ENCODE peak calls at places on chromosomes 2 and 18, in ten cellular contexts. R, K, L, U, X, J, Q, I, H and W are unnamed samples. For H3K36me3, the result is how much of the 10 kb centered on the place peaks cover.

GRCh38 chr2:122414911-122415310 is 659.5 kb downstream of the TSN start:
- DNase-seq in H (no peak), I (no peak), L (no peak), U (no peak), X (no peak), K (no peak), Q (no peak), J (no peak), R (no peak), W (no peak)

GRCh38 chr2:112529751-112530150 is 12.5 kb upstream of the POLR1B start:
- DNase-seq in I (no peak), Q (no peak), L (no peak), H (no peak), K (no peak), J (no peak), X (no peak), U (no peak), R (no peak), W (no peak)

GRCh38 chr18:22113144-22113813 is 56.1 kb upstream of the GATA6 start:
- DNase-seq in R (peak), H (no peak), J (no peak), X (no peak), K (no peak), L (no peak), Q (peak), I (no peak), U (no peak), W (no peak)

GRCh38 chr18:2240311-2240705 is 331.0 kb downstream of the METTL4 start:
- DNase-seq in J (no peak), R (no peak), K (no peak), Q (no peak), X (peak), I (no peak), H (no peak), U (no peak), L (no peak), W (no peak)

GRCh38 chr2:212863185-212863588 is 288.2 kb downstream of the IKZF2 start:
- DNase-seq in Q (no peak), I (peak), J (no peak), K (no peak), L (peak), U (no peak), X (no peak), R (no peak), H (no peak), W (peak)

GRCh38 chr2:193518061-193518817 is 1323.5 kb upstream of the TMEFF2 start:
- DNase-seq in L (no peak), R (no peak), H (no peak), I (no peak), K (no peak), X (peak), J (no peak), U (no peak), Q (no peak), W (no peak)

GRCh38 chr2:197008229-197008628 is 81.7 kb upstream of the PGAP1 start:
- DNase-seq in H (no peak), X (peak), R (no peak), Q (no peak), L (no peak), K (no peak), I (no peak), J (no peak), U (no peak), W (no peak)

GRCh38 chr2:207873794-207874193 is 104.1 kb upstream of the FZD5 start:
- DNase-seq in I (no peak), H (no peak), U (no peak), X (no peak), J (no peak), Q (no peak), R (no peak), L (no peak), K (no peak), W (no peak)

GRCh38 chr2:182593394-182593707 is 122.7 kb upstream of the DNAJC10 start:
- DNase-seq in L (no peak), I (no peak), J (no peak), Q (no peak), R (no peak), H (no peak), U (no peak), X (peak), K (no peak), W (no peak)

GRCh38 chr2:216426938-216427337 is 14.7 kb downstream of the SMARCAL1 start:
- DNase-seq in L (no peak), K (no peak), U (no peak), I (no peak), R (no peak), X (peak), Q (no peak), H (no peak), J (no peak), W (no peak)

GRCh38 chr2:99697811-99698568 is 208.2 kb upstream of the REV1 start:
- DNase-seq in H (no peak), L (no peak), I (no peak), U (no peak), X (peak), Q (peak), R (no peak), J (no peak), K (no peak), W (peak)

GRCh38 chr18:31553800-31554199 is 37.9 kb upstream of the TTR start:
- DNase-seq in H (no peak), I (no peak), L (peak), Q (no peak), X (no peak), J (no peak), U (no peak), K (no peak), R (no peak), W (no peak)

GRCh38 chr18:9614401-9615279 is at the start of gene PPP4R1:
- DNase-seq in Q (peak), J (peak), H (peak), X (peak), I (peak), L (peak), R (peak), U (peak), K (peak), W (peak)

GRCh38 chr2:230684222-230685164 is 28.1 kb upstream of the CAB39 start:
- DNase-seq in K (no peak), J (no peak), Q (no peak), R (no peak), L (no peak), I (no peak), U (no peak), X (peak), H (no peak), W (no peak)

GRCh38 chr2:136116111-136116812 is 1.7 kb downstream of the CXCR4 start:
- DNase-seq in J (no peak), R (no peak), L (peak), U (peak), K (no peak), H (peak), X (no peak), Q (peak), I (no peak), W (peak)

GRCh38 chr2:240820607-240821428 is 799 bp upstream of the KIF1A start:
- DNase-seq in R (no peak), H (no peak), U (no peak), J (no peak), I (no peak), X (no peak), L (no peak), Q (no peak), K (no peak), W (peak)

DNA sequence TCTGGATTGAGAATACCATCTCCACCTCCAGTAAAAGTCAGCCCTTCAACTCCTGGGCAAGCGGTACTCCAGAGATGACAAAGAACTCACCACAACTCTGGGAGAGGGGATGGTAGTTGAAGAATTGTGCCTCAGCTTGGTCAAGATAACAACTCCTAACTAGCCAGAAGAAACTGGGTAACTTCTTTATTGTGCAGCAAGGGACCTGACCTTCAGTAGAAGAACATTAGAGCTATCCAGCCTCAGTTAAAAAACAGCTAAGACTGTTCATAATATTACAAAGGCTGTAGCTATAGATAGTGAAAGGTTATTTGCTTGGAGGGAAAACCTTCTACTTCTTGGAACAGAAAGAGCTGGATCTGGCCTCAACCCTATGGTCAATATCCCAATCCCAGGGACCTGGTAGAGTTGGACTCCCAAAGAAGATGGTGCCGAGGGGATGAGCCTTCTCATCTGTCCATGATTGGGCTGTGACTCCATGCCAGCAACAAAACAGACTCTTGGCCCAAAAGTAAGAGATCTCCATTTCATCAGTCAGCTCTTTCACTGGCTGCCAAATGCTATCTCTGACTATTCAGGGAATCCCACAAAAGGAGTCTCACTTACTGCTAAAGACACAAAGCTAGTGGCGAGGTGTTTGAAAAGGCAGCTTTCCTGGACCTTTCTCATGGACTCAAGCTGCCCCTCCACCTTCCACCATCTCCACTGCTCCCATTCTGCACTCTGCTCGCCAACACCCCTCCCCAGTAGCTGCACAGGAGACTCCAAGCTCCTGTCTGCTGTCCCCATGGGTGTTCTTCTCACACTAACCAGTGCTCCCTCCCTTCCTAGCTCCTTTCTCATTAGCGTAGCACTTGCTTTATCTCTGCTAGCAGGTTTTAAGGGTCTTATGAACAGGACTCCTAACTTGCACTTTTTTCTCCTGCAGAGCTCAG is 145.8 kb downstream of the CAPN13 start:
- DNase-seq in R (no peak), U (no peak), X (peak), I (no peak), J (no peak), L (peak), K (no peak), H (no peak), Q (no peak), W (no peak)
- TF ChIP-seq POLR2A in R (no peak), U (no peak), X (peak), I (peak), J (no peak), L (peak), K (no peak), H (no peak), Q (no peak), W (no peak)

DNA sequence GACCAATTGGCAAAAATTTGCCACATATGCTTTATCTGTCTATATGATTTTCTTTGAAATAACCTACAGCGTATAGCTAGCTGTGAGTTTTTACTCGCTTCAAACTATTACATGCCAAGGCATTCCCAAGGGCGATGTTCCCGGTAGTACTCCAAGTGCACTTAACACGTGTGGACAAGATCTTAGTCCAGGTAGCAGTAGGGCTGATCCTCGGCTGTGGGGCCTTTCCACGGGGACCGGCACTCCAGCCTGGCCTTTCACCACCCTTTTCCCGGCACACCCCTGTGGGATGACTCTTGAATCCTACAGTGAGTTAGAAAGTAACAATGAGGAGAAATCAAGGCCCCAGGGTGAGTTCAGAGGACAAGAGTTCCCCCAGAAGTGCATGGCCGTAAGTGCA is 26.3 kb downstream of the CHMP1B start:
- DNase-seq in L (no peak), U (no peak), R (no peak), Q (no peak), X (no peak), I (no peak), J (no peak), H (no peak), K (no peak), W (no peak)
- H3K36me3 ChIP-seq in L (under half), U (half or more), R (under half), Q (under half), X (under half), I (under half), J (under half), H (under half), K (under half), W (under half)

GRCh38 chr18:75290737-75291358 is 80.3 kb downstream of the TSHZ1 start:
- DNase-seq in I (no peak), Q (no peak), X (no peak), K (no peak), U (no peak), L (no peak), H (no peak), J (no peak), R (no peak), W (no peak)
- H3K4me3 ChIP-seq in I (no peak), Q (no peak), X (no peak), K (no peak), U (no peak), L (no peak), H (no peak), J (no peak), R (no peak), W (no peak)

DNA sequence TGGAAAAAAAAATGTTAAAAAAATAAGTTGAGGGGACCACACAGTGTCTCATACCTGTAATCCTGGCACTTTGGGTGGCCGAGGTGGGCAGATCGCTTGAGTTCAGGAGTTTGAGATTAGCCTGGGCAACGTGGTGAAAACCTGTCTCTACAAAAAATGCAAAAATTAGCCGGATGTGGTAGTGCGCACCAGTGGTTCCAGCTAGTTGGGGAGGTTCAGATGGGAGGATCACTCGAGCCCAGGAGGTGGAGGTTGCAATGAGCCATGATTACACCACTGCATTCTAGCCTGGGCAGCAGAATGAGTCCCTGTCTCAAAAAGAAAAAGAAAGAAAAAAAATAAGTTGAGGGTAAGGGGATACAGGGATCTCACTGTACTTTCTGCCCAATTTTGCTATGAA is 6.1 kb upstream of the KYNU start:
- DNase-seq in H (no peak), Q (no peak), L (no peak), I (no peak), R (no peak), U (no peak), J (no peak), X (no peak), K (no peak), W (no peak)
- TF ChIP-seq POLR2A in H (no peak), Q (no peak), L (no peak), I (no peak), R (no peak), U (no peak), J (no peak), X (no peak), K (no peak), W (no peak)

GRCh38 chr2:25590921-25591505 is 82.4 kb downstream of the DTNB start:
- DNase-seq in K (no peak), R (no peak), I (no peak), J (no peak), L (no peak), Q (no peak), H (no peak), U (no peak), X (no peak), W (no peak)
- H3K36me3 ChIP-seq in K (under half), R (under half), I (under half), J (under half), L (under half), Q (under half), H (under half), U (under half), X (under half), W (under half)

DNA sequence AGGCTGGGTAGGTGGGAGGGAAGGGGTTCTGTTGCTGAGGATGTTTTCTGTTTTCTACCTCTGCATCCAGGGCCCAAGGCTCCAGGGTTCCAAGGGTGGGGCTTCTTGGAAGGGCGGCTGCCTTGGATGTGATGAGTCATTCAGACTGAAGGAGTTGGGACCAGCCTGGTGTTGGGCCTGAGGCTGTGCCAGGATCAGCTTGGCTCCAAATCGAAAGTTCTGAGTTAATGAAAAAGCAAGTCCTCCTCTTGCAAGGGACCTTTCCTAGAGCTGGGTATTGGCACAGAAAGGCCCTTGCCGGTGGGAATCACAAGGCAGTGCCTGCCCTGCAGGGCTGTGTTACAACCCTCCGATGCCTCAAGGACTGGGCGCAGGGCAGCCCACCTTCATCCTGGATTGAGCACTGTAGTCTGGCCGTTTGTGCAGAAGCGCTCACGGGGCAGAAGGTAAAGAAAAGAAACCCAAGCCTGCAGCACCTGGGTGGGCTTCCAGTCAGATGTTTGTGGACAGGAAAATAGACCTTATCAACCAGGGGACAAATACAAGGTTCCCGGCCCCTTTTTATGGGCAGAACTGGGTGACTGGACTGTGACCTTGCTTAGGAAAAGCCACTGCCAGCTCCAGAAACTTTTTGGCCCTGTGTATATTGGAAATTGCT is 52.5 kb upstream of the MCFD2 start:
- DNase-seq in L (peak), I (no peak), H (no peak), X (peak), K (peak), J (peak), R (peak), Q (peak), U (peak), W (peak)
- H3K4me3 ChIP-seq in L (peak), I (no peak), H (no peak), X (no peak), K (no peak), J (no peak), R (no peak), Q (no peak), U (no peak), W (no peak)

GRCh38 chr18:54946149-54946581 is 13.1 kb downstream of the CCDC68 start:
- DNase-seq in R (peak), I (no peak), X (peak), Q (peak), U (no peak), J (no peak), K (no peak), H (no peak), L (peak), W (no peak)
- TF ChIP-seq POLR2A in R (no peak), I (no peak), X (no peak), Q (no peak), U (no peak), J (no peak), K (no peak), H (no peak), L (peak), W (no peak)

DNA sequence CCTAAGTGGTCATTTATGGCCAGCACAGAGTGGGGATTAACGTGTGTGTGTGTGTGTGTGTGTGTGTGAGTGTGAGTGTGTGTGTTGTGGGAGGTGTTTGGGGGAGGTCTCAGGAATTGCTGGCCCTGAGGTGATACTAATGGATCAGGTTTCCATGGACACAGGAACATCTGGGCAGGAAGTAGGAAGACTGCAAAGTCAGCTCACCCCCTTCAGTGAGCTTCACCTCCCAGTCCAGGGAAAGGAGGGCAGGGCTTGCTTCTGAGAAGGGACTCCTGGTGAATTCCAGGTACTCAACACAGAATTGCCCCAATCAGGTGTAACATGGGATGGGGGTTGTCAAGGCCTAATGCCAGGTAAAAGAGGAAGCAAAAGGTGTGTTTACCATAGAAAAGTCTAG is 30.3 kb upstream of the IL1R1 start:
- DNase-seq in X (peak), I (no peak), U (no peak), Q (no peak), K (no peak), R (no peak), L (peak), J (no peak), H (no peak), W (no peak)
- H3K36me3 ChIP-seq in X (under half), I (under half), U (under half), Q (under half), K (under half), R (under half), L (under half), J (under half), H (under half), W (under half)

DNA sequence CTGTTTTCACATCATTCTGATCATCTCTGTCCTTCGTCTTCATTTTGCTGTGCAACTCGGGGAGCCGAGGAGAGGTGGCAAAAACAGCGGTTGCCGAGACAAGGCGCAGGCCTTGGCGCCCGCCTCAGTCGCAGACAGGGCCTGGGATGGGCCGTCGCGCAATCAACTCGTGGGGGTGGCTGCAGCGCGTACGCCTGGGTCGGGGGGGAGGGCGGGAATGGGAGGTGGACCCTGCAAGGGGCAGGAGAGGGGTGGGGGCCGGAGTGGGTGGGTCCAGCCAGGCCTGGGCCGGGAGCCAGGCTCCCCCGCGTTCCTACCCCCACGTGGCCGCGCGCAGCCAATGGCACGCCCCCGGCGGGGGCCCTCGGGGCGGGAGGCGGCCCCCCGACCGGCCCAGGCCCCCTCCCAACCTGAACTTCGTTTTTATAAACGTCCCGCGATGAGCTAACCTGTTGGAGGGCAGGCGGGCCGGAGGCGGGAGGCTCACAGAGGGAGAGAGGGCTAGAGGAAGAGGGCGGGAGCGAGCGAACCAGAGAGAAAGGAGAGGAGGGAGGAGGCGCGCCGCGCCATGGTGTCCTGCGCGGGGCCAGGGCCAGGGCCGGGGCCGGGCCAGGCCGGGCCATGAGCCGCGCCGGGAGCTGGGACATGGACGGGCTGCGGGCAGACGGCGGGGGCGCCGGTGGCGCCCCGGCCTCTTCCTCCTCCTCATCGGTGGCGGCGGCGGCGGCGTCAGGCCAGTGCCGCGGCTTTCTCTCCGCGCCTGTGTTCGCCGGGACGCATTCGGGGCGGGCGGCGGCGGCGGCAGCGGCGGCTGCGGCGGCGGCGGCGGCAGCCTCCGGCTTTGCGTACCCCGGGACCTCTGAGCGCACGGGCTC is at the start of gene HOXD13:
- DNase-seq in J (no peak), L (no peak), X (no peak), U (no peak), K (peak), R (no peak), I (no peak), H (no peak), Q (peak), W (no peak)
- H3K4me3 ChIP-seq in J (peak), L (no peak), X (peak), U (no peak), K (peak), R (no peak), I (peak), H (peak), Q (peak), W (peak)